ENCODE peak calls at places on chromosomes 3 and 15, in seven cellular contexts. F, B, V, M, D, E and R are unnamed samples.

GRCh38 chr3:119173325-119173724 is at the start of gene UPK1B:
- DNase-seq in F (no peak), B (no peak), V (no peak), M (no peak), D (no peak), E (no peak), R (peak; percentile 1)

GRCh38 chr3:184472723-184473419 is 88.7 kb upstream of the EPHB3 start:
- DNase-seq in F (no peak), B (no peak), V (no peak), M (no peak), D (no peak), E (no peak), R (peak; percentile 3)

GRCh38 chr15:56824174-56824573 is 90.9 kb upstream of the ZNF280D start:
- DNase-seq in F (no peak), B (no peak), V (no peak), M (no peak), D (no peak), E (no peak), R (no peak)

GRCh38 chr3:136750922-136751258 is 1.3 kb downstream of the STAG1 start:
- DNase-seq in F (no peak), B (no peak), V (no peak), M (no peak), D (no peak), E (no peak), R (no peak)

GRCh38 chr3:181913254-181913653 is 201.5 kb downstream of the SOX2 start:
- DNase-seq in F (no peak), B (no peak), V (no peak), M (no peak), D (no peak), E (peak; percentile 13), R (no peak)

GRCh38 chr15:88115529-88116152 is 140.9 kb downstream of the NTRK3 start:
- DNase-seq in F (no peak), B (no peak), V (no peak), M (no peak), D (no peak), E (peak; percentile 23), R (no peak)

GRCh38 chr15:33242669-33243191 is 48.2 kb upstream of the FMN1 start:
- DNase-seq in F (peak; percentile 39), B (no peak), V (no peak), M (no peak), D (no peak), E (no peak), R (no peak)

GRCh38 chr3:39381432-39381831 is 1.7 kb upstream of the SLC25A38 start:
- DNase-seq in F (no peak), B (no peak), V (no peak), M (no peak), D (no peak), E (no peak), R (no peak)

GRCh38 chr15:31148622-31149505 is 47.3 kb upstream of the TRPM1 start:
- DNase-seq in F (no peak), B (no peak), V (no peak), M (no peak), D (no peak), E (no peak), R (no peak)

GRCh38 chr3:88195951-88196434 is 46.2 kb downstream of the C3orf38 start:
- DNase-seq in F (no peak), B (no peak), V (no peak), M (no peak), D (no peak), E (no peak), R (no peak)

GRCh38 chr3:141305436-141305835 is 62.9 kb upstream of the ZBTB38 start:
- DNase-seq in F (peak; percentile 34), B (no peak), V (peak; percentile 0), M (no peak), D (no peak), E (peak; percentile 53), R (no peak)

GRCh38 chr3:173584834-173585831 is 187.6 kb downstream of the NLGN1 start:
- DNase-seq in F (no peak), B (peak; percentile 52), V (peak; percentile 89), M (no peak), D (no peak), E (peak; percentile 92), R (no peak)

GRCh38 chr3:170643831-170644230 is 58.0 kb upstream of the SLC7A14 start:
- DNase-seq in F (no peak), B (no peak), V (no peak), M (no peak), D (no peak), E (no peak), R (no peak)

GRCh38 chr15:63134245-63134644 is 12.6 kb downstream of the LACTB start:
- DNase-seq in F (no peak), B (no peak), V (no peak), M (no peak), D (no peak), E (no peak), R (no peak)

GRCh38 chr3:9581742-9582141 is 28.1 kb upstream of the LHFPL4 start:
- DNase-seq in F (no peak), B (no peak), V (no peak), M (no peak), D (no peak), E (no peak), R (no peak)

GRCh38 chr3:88828466-88828865 is 279.0 kb upstream of the EPHA3 start:
- DNase-seq in F (no peak), B (no peak), V (no peak), M (no peak), D (no peak), E (peak; percentile 55), R (no peak)

GRCh38 chr3:14440168-14440518 is 37.7 kb downstream of the SLC6A6 start:
- DNase-seq in F (no peak), B (no peak), V (no peak), M (no peak), D (no peak), E (no peak), R (no peak)